ENCODE peak calls at places on chromosomes 5 and 9, in seven cellular contexts. M is astrocyte; J is fibroblast of lung; B is left ventricle myocardium inferior; R is CD4-positive, alpha-beta memory T cell; Q is lower lobe of right lung; N is psoas muscle. S is an unnamed sample. For H3K9me3, the result is how much of the 10 kb centered on the place peaks cover.

GRCh38 chr9:94771096-94771495 is 44.6 kb downstream of the AOPEP start:
- DNase-seq in M (no peak), J (no peak), B (no peak), R (no peak), Q (no peak), N (no peak), S (no peak)

GRCh38 chr9:114559830-114560520 is 27.6 kb upstream of the ATP6V1G1 start:
- DNase-seq in M (no peak), J (no peak), B (no peak), R (no peak), Q (no peak), N (no peak), S (no peak)

GRCh38 chr5:155154973-155155372 is 141.4 kb downstream of the KIF4B start:
- DNase-seq in M (no peak), J (no peak), B (no peak), R (no peak), Q (no peak), N (no peak), S (no peak)

GRCh38 chr9:75138260-75139040 is 50.1 kb downstream of the OSTF1 start:
- DNase-seq in M (no peak), J (no peak), B (no peak), R (no peak), Q (no peak), N (no peak), S (no peak)

GRCh38 chr9:78879324-78880100 is 582.6 kb downstream of the PSAT1 start:
- DNase-seq in M (no peak), J (no peak), B (no peak), R (no peak), Q (no peak), N (no peak), S (no peak)

GRCh38 chr5:119355636-119356383 is at the start of gene TNFAIP8:
- DNase-seq in M (peak), J (peak), B (peak), R (no peak), Q (peak), N (peak), S (peak)

GRCh38 chr5:72427488-72428437 is 79.4 kb downstream of the ZNF366 start:
- DNase-seq in M (peak), J (peak), B (no peak), R (no peak), Q (no peak), N (no peak), S (no peak)

GRCh38 chr5:76838481-76839261 is 11.1 kb upstream of the S100Z start:
- DNase-seq in M (peak), J (peak), B (no peak), R (no peak), Q (no peak), N (no peak), S (no peak)

GRCh38 chr5:113050606-113051391 is 74.2 kb downstream of the DCP2 start:
- DNase-seq in M (peak), J (peak), B (no peak), R (peak), Q (no peak), N (no peak), S (no peak)

GRCh38 chr5:74477082-74477453 is 163.5 kb downstream of the ENC1 start:
- DNase-seq in M (no peak), J (no peak), B (no peak), R (no peak), Q (no peak), N (no peak), S (no peak)

GRCh38 chr5:134906811-134907210 is 1.9 kb downstream of the PCBD2 start:
- DNase-seq in M (no peak), J (no peak), B (no peak), R (no peak), Q (no peak), N (no peak), S (no peak)

GRCh38 chr9:133140174-133140505 is 19.1 kb upstream of the RALGDS start:
- DNase-seq in M (no peak), J (no peak), B (no peak), R (no peak), Q (no peak), N (no peak), S (no peak)

GRCh38 chr5:142800776-142801494 is 30.8 kb downstream of the ARHGAP26 start:
- DNase-seq in M (no peak), J (no peak), B (no peak), R (peak), Q (no peak), N (no peak), S (no peak)

GRCh38 chr5:138611295-138612220 is 36.4 kb upstream of the HSPA9 start:
- DNase-seq in M (no peak), J (peak), B (no peak), R (no peak), Q (no peak), N (no peak), S (no peak)

GRCh38 chr9:68507098-68507795 is 33.4 kb downstream of the TMEM252 start:
- DNase-seq in M (no peak), J (peak), B (no peak), R (no peak), Q (no peak), N (no peak), S (no peak)

GRCh38 chr5:79495311-79495710 is 18.6 kb downstream of the HOMER1 start:
- DNase-seq in M (peak), J (peak), B (no peak), R (no peak), Q (no peak), N (no peak), S (peak)

GRCh38 chr5:7815757-7816534 is 35.0 kb downstream of the CFAP90 start:
- DNase-seq in M (peak), J (peak), B (peak), R (peak), Q (peak), N (peak), S (peak)

GRCh38 chr9:116271991-116272390 is 118.4 kb downstream of the PAPPA start:
- DNase-seq in M (no peak), J (no peak), B (no peak), R (no peak), Q (no peak), N (no peak), S (no peak)

GRCh38 chr9:109974143-109974917 is 194.3 kb downstream of the PALM2AKAP2 start:
- DNase-seq in M (no peak), J (no peak), B (peak), R (peak), Q (peak), N (no peak), S (no peak)

GRCh38 chr5:137900925-137901817 is 11.9 kb downstream of the PKD2L2 start:
- DNase-seq in M (no peak), J (no peak), B (no peak), R (no peak), Q (no peak), N (no peak), S (no peak)

GRCh38 chr9:86202338-86202882 is 57.0 kb downstream of the C9orf153 start:
- DNase-seq in M (peak), J (peak), B (no peak), R (peak), Q (no peak), N (no peak), S (no peak)

GRCh38 chr9:21350787-21351186 is at the start of gene IFNA6:
- DNase-seq in M (no peak), J (no peak), B (no peak), R (no peak), Q (no peak), N (no peak), S (no peak)

GRCh38 chr5:89260254-89260653 is 377.3 kb upstream of the MEF2C start:
- DNase-seq in M (peak), J (peak), B (no peak), R (no peak), Q (no peak), N (no peak), S (no peak)

GRCh38 chr5:124599048-124599973 is 147.1 kb downstream of the ZNF608 start:
- DNase-seq in M (peak), J (peak), B (no peak), R (no peak), Q (no peak), N (no peak), S (peak)

GRCh38 chr5:107474724-107475489 is 195.8 kb downstream of the EFNA5 start:
- DNase-seq in M (no peak), J (no peak), B (no peak), R (no peak), Q (no peak), N (no peak), S (no peak)

GRCh38 chr5:2562036-2562435 is 189.4 kb downstream of the IRX2 start:
- DNase-seq in M (no peak), J (no peak), B (no peak), R (no peak), Q (no peak), N (no peak), S (no peak)

GRCh38 chr5:2563046-2563445 is 188.4 kb downstream of the IRX2 start:
- DNase-seq in M (no peak), J (no peak), B (no peak), R (no peak), Q (no peak), N (no peak), S (no peak)

GRCh38 chr5:2557435-2557834 is 194.0 kb downstream of the IRX2 start:
- DNase-seq in M (no peak), J (no peak), B (no peak), R (no peak), Q (no peak), N (no peak), S (no peak)

GRCh38 chr5:2556375-2556966 is 195.0 kb downstream of the IRX2 start:
- DNase-seq in M (no peak), J (no peak), B (no peak), R (no peak), Q (no peak), N (no peak), S (no peak)

DNA sequence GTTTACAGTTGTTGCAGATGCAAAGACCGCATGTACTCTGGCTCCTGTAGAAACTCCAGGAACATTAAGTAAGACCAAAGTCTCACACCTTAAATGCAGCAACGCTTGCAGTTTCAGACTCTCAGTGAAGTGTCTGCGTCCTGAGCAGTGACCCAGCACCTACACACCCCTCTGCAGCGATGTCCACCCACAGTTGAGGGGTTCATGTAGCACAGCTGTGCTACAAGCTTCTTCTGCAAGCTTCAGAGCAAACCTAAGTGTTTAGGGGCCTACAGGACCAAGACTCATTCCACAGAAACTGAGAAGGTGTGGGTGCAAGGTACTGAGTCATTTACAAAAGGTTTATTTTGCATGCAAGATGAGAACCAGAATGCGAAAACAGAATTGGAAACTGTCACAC is 191.0 kb downstream of the IRX2 start:
- DNase-seq in M (no peak), J (no peak), B (no peak), R (no peak), Q (no peak), N (no peak), S (no peak)
- H3K9me3 ChIP-seq in M (under half), J (under half), B (under half), R (under half), Q (under half), N (under half), S (under half)

GRCh38 chr9:92696619-92697018 is 26.7 kb upstream of the IPPK start:
- DNase-seq in M (no peak), J (no peak), B (no peak), R (no peak), Q (no peak), N (no peak), S (no peak)
- H3K9me3 ChIP-seq in M (under half), J (under half), B (under half), R (under half), Q (under half), N (under half), S (under half)

GRCh38 chr9:138122676-138123075 is 245.1 kb downstream of the CACNA1B start:
- DNase-seq in M (no peak), J (no peak), B (no peak), R (no peak), Q (no peak), N (peak), S (no peak)
- H3K9me3 ChIP-seq in M (under half), J (under half), B (under half), R (under half), Q (under half), N (under half), S (under half)

GRCh38 chr5:180253036-180253824 is 38.7 kb downstream of the MAPK9 start:
- DNase-seq in M (peak), J (no peak), B (no peak), R (no peak), Q (no peak), N (no peak), S (no peak)

GRCh38 chr5:180250329-180250728 is 41.3 kb upstream of the RASGEF1C start:
- DNase-seq in M (no peak), J (no peak), B (no peak), R (no peak), Q (no peak), N (no peak), S (no peak)

GRCh38 chr5:180251887-180252286 is 40.0 kb downstream of the MAPK9 start:
- DNase-seq in M (no peak), J (no peak), B (no peak), R (no peak), Q (no peak), N (no peak), S (no peak)

GRCh38 chr5:180251141-180251540 is 40.7 kb downstream of the MAPK9 start:
- DNase-seq in M (no peak), J (no peak), B (no peak), R (no peak), Q (no peak), N (no peak), S (no peak)
- H3K9me3 ChIP-seq in M (under half), J (under half), B (half or more), R (under half), Q (half or more), N (half or more), S (under half)

DNA sequence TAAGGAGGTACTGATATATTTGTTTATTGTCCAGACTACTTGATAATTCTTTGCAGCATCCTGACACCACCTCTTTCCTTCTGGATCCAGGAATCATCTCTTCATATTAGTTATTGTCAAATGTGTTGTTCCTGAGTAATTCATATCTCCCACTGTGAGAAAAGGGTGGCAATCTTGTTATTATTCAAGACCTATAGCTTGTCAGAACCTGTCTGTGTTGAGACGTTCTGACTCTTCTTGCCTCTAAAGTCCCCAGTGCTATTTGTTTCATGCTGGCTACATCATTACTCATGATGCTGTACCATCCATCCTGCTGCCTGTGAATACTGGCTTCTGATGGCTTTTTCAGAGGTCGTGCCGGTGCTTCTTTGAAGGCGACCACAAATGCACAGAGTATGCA is 68.7 kb upstream of the TAF11L2 start:
- DNase-seq in M (no peak), J (no peak), B (no peak), R (no peak), Q (no peak), N (no peak), S (no peak)
- H3K9me3 ChIP-seq in M (under half), J (under half), B (under half), R (under half), Q (under half), N (under half), S (under half)

GRCh38 chr9:76292658-76293057 is 101.6 kb downstream of the RFK start:
- DNase-seq in M (no peak), J (no peak), B (no peak), R (no peak), Q (no peak), N (no peak), S (no peak)
- H3K9me3 ChIP-seq in M (under half), J (under half), B (under half), R (under half), Q (under half), N (under half), S (under half)

GRCh38 chr9:137555179-137555578 is 3.5 kb downstream of the MRPL41 start:
- DNase-seq in M (no peak), J (no peak), B (no peak), R (no peak), Q (no peak), N (no peak), S (no peak)

GRCh38 chr9:137554349-137554748 is 2.7 kb downstream of the MRPL41 start:
- DNase-seq in M (no peak), J (no peak), B (no peak), R (no peak), Q (no peak), N (no peak), S (no peak)

GRCh38 chr9:137550958-137551655 is 572 bp upstream of the MRPL41 start:
- DNase-seq in M (no peak), J (no peak), B (no peak), R (peak), Q (peak), N (peak), S (peak)

GRCh38 chr9:137550241-137550621 is at the start of gene PNPLA7:
- DNase-seq in M (peak), J (peak), B (peak), R (peak), Q (peak), N (peak), S (peak)

GRCh38 chr9:137551656-137552534 is at the start of gene MRPL41:
- DNase-seq in M (peak), J (peak), B (peak), R (peak), Q (peak), N (peak), S (peak)
- H3K9me3 ChIP-seq in M (under half), J (under half), B (under half), R (under half), Q (under half), N (under half), S (under half)

DNA sequence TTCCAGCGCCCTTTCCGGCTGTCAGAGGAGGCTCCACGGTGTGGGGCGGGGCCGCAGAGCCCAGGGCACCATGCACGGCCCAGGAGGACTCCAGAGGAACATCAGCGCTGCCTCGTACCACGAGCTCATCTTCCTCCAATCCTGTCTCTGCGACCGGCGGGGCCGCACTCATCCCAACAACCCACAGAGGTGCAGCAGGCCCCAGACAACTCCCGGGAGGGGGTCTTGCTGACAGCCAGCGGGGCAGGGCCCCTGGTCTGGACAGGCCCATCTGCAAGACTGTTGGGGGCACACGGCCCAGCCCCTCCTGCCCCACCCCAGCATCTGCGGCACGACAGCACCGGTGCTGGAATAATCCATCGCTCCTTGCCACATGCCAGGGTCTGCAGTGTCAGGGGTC is 88.8 kb downstream of the OLFM1 start:
- DNase-seq in M (no peak), J (no peak), B (no peak), R (no peak), Q (no peak), N (no peak), S (no peak)
- H3K9me3 ChIP-seq in M (under half), J (under half), B (under half), R (under half), Q (under half), N (under half), S (under half)

GRCh38 chr5:180848265-180848664 is 12.8 kb downstream of the ZFP62 start:
- DNase-seq in M (no peak), J (no peak), B (no peak), R (no peak), Q (no peak), N (no peak), S (no peak)
- H3K9me3 ChIP-seq in M (under half), J (under half), B (under half), R (under half), Q (under half), N (under half), S (under half)

S was measured in prostate gland.